ENCODE peak calls at places on chromosomes 3 and 15, in six cellular contexts. A, R, Q, G, I and E are unnamed samples.

GRCh38 chr3:113571360-113571759 is 39.0 kb downstream of the SIDT1 start:
- DNase-seq in A (no peak), R (no peak), Q (no peak), G (no peak), I (no peak), E (no peak)

GRCh38 chr3:12127366-12127765 is 31.3 kb downstream of the TIMP4 start:
- DNase-seq in A (no peak), R (no peak), Q (no peak), G (no peak), I (no peak), E (no peak)

GRCh38 chr15:25180606-25181289 is 226.0 kb downstream of the SNRPN start:
- DNase-seq in A (no peak), R (no peak), Q (no peak), G (no peak), I (no peak), E (no peak)

GRCh38 chr3:30260747-30261146 is 345.7 kb upstream of the TGFBR2 start:
- DNase-seq in A (no peak), R (no peak), Q (no peak), G (no peak), I (no peak), E (no peak)

GRCh38 chr15:57382222-57382621 is 5.9 kb downstream of the CGNL1 start:
- DNase-seq in A (no peak), R (no peak), Q (no peak), G (peak; percentile 30), I (no peak), E (no peak)

GRCh38 chr15:29862271-29862670 is 40.0 kb upstream of the TJP1 start:
- DNase-seq in A (no peak), R (no peak), Q (no peak), G (no peak), I (no peak), E (no peak)

GRCh38 chr3:52438104-52438376 is 6.9 kb downstream of the SEMA3G start:
- DNase-seq in A (no peak), R (no peak), Q (no peak), G (no peak), I (no peak), E (no peak)

GRCh38 chr15:67038721-67039120 is 26.7 kb upstream of the SMAD3 start:
- DNase-seq in A (no peak), R (no peak), Q (no peak), G (no peak), I (no peak), E (no peak)

GRCh38 chr15:60735559-60736047 is 256.7 kb upstream of the ICE2 start:
- DNase-seq in A (no peak), R (no peak), Q (no peak), G (no peak), I (no peak), E (no peak)

GRCh38 chr15:60774829-60775228 is 295.9 kb upstream of the ICE2 start:
- DNase-seq in A (peak; percentile 32), R (peak; percentile 81), Q (no peak), G (no peak), I (no peak), E (no peak)

GRCh38 chr3:105369501-105370371 is 3.0 kb downstream of the ALCAM start:
- DNase-seq in A (peak; percentile 42), R (peak; percentile 72), Q (peak; percentile 75), G (no peak), I (no peak), E (peak; percentile 40)

GRCh38 chr3:31610700-31611275 is 78.1 kb downstream of the STT3B start:
- DNase-seq in A (no peak), R (peak; percentile 62), Q (no peak), G (no peak), I (no peak), E (no peak)

GRCh38 chr3:56314842-56315241 is 153.4 kb downstream of the ERC2 start:
- DNase-seq in A (no peak), R (peak; percentile 65), Q (no peak), G (no peak), I (no peak), E (no peak)